ENCODE peak calls at places on chromosome X, in eight cellular contexts. E is mucosa of descending colon, C is kidney tubule cell, J is OCI-M1, L is C1 segment of cervical spinal cord, M is astrocyte of the spinal cord, T is fibroblast of the aortic adventitia, X is retina. O is an unnamed sample.

GRCh38 chrX:110086162-110086915 is 83.4 kb downstream of the TMEM164 start:
- DNase-seq in E (no peak), C (peak; percentile 12), J (no peak), L (no peak), M (peak; percentile 21), T (peak; percentile 30), X (no peak), O (no peak)

GRCh38 chrX:150966742-150967141 is 16.4 kb upstream of the HMGB3 start:
- DNase-seq in E (no peak), C (no peak), J (no peak), L (no peak), M (no peak), T (no peak), X (no peak), O (no peak)

GRCh38 chrX:136954930-136955329 is 74.4 kb upstream of the RBMX start:
- DNase-seq in E (no peak), C (peak; percentile 31), J (peak; percentile 56), L (no peak), M (peak; percentile 44), T (peak; percentile 64), X (no peak), O (peak; percentile 21)

GRCh38 chrX:39855748-39856129 is 242.0 kb downstream of the BCOR start:
- DNase-seq in E (peak; percentile 73), C (no peak), J (peak; percentile 2), L (no peak), M (no peak), T (peak; percentile 15), X (peak; percentile 48), O (peak; percentile 42)

GRCh38 chrX:46554942-46555341 is 9.7 kb upstream of the ZNF674 start:
- DNase-seq in E (no peak), C (no peak), J (peak; percentile 45), L (no peak), M (peak; percentile 31), T (peak; percentile 72), X (no peak), O (peak; percentile 33)

GRCh38 chrX:53188763-53189162 is 36.2 kb downstream of the KDM5C start:
- DNase-seq in E (no peak), C (peak; percentile 58), J (no peak), L (no peak), M (no peak), T (no peak), X (no peak), O (no peak)

GRCh38 chrX:116342903-116343302 is 93.5 kb upstream of the SLC6A14 start:
- DNase-seq in E (no peak), C (no peak), J (no peak), L (no peak), M (no peak), T (peak; percentile 1), X (no peak), O (no peak)

GRCh38 chrX:37846141-37846540 is 1.2 kb downstream of the DYNLT3 start:
- DNase-seq in E (no peak), C (peak; percentile 6), J (no peak), L (no peak), M (peak; percentile 38), T (no peak), X (no peak), O (no peak)

GRCh38 chrX:152632445-152633097 is 5.1 kb upstream of the GABRQ start:
- DNase-seq in E (no peak), C (peak; percentile 35), J (peak; percentile 69), L (peak; percentile 18), M (peak; percentile 43), T (peak; percentile 57), X (peak; percentile 63), O (peak; percentile 47)

GRCh38 chrX:128517691-128518090 is 465.5 kb upstream of the ACTRT1 start:
- DNase-seq in E (no peak), C (no peak), J (no peak), L (no peak), M (no peak), T (no peak), X (no peak), O (no peak)

GRCh38 chrX:40683245-40683644 is 35.9 kb upstream of the CXorf38 start:
- DNase-seq in E (no peak), C (peak; percentile 35), J (no peak), L (no peak), M (no peak), T (no peak), X (no peak), O (no peak)